ENCODE peak calls at places on chromosomes 1 and 21, in ten cellular contexts. B, F, R, Z, Y, X, H, W, T and C are unnamed samples.

GRCh38 chr1:2208309-2209239 is 14.0 kb upstream of the FAAP20 start:
- DNase-seq in B (peak), R (peak), Z (peak), H (no peak), W (no peak), F (no peak), Y (peak), X (peak), T (peak), C (peak)

GRCh38 chr1:32272557-32273388 is 19.1 kb upstream of the HDAC1 start:
- DNase-seq in R (no peak), Z (no peak), W (no peak), Y (no peak), H (no peak), B (no peak), X (no peak), T (no peak), F (no peak), C (no peak)

GRCh38 chr1:164660415-164661174 is 101.6 kb downstream of the PBX1 start:
- DNase-seq in F (no peak), T (peak), R (no peak), B (no peak), Z (peak), W (peak), Y (peak), X (no peak), H (peak), C (peak)

GRCh38 chr1:48692235-48692634 is 84.5 kb downstream of the BEND5 start:
- DNase-seq in Z (no peak), R (no peak), W (no peak), B (no peak), X (no peak), F (no peak), T (no peak), H (no peak), Y (no peak), C (no peak)

GRCh38 chr1:53140451-53140850 is 2.0 kb downstream of the SLC1A7 start:
- DNase-seq in H (no peak), Y (no peak), B (no peak), T (peak), X (no peak), Z (no peak), W (no peak), R (no peak), F (no peak), C (no peak)

GRCh38 chr1:244211559-244211944 is 160.5 kb downstream of the ZBTB18 start:
- DNase-seq in W (no peak), H (peak), R (peak), T (peak), Z (peak), X (no peak), F (no peak), Y (no peak), B (no peak), C (peak)

GRCh38 chr21:14306143-14306907 is 76.6 kb downstream of the HSPA13 start:
- DNase-seq in T (peak), R (no peak), H (no peak), W (no peak), Y (no peak), X (no peak), B (no peak), F (no peak), Z (peak), C (peak)

GRCh38 chr1:86423473-86423872 is 498 bp upstream of the CLCA2 start:
- DNase-seq in Y (no peak), W (no peak), R (no peak), B (no peak), X (no peak), H (no peak), F (no peak), T (no peak), Z (no peak), C (no peak)

GRCh38 chr1:68233202-68233601 is 879 bp upstream of the WLS start:
- DNase-seq in W (no peak), X (no peak), Z (no peak), H (no peak), F (no peak), B (no peak), Y (no peak), R (no peak), T (no peak), C (no peak)

GRCh38 chr1:68232354-68233148 is at the start of gene WLS:
- DNase-seq in Y (peak), W (no peak), X (peak), F (peak), R (peak), H (no peak), B (peak), Z (peak), T (peak), C (peak)

GRCh38 chr1:68230901-68231626 is 1.3 kb downstream of the WLS start:
- DNase-seq in F (peak), H (no peak), B (peak), Z (peak), X (peak), T (no peak), R (no peak), Y (peak), W (no peak), C (peak)

GRCh38 chr1:68229927-68230812 is 2.2 kb downstream of the WLS start:
- DNase-seq in H (no peak), X (peak), T (peak), W (no peak), F (peak), B (no peak), R (no peak), Z (peak), Y (peak), C (peak)

DNA sequence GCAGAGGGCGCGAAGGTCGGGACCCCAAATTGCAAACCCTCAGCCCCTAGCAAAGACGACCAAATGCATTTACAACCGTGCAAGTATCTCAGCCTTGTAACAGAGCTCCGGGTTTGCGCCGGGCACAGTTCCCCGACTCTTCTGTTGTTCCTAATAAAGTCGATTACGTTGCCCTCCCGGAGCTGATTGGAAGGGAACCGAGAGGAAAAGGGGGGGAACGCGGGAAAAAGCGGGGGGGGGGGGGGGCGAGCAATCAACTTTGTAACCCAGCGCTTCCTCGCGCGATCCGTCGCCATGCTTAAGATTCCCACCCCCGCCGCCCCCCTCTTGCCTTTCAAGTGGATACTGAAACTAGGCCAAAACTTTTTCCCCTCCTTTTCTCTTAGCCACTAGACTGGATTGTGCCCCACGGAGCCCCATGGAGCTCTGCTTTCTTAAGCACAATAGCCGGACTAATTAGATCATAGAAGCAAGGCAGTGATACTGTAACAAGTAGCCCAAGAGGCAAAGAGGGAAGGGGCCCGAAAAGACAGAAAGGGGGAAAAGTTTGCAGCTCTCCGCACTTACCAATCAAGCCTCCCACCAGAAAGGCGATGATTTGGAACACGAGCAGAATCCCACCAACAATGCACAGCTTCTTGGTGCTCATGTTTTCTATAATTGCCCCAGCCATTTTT is 558 bp downstream of the WLS start:
- DNase-seq in B (peak), Y (peak), F (peak), W (no peak), Z (peak), H (no peak), X (peak), T (peak), R (peak), C (peak)
- H3K4me3 ChIP-seq in B (peak), Y (peak), F (peak), W (no peak), Z (peak), H (peak), X (peak), T (peak), R (peak), C (peak)

GRCh38 chr1:75234499-75235064 is 100.4 kb downstream of the LHX8 start:
- DNase-seq in W (no peak), T (no peak), Y (no peak), X (no peak), R (no peak), B (no peak), F (no peak), H (no peak), Z (no peak), C (no peak)

DNA sequence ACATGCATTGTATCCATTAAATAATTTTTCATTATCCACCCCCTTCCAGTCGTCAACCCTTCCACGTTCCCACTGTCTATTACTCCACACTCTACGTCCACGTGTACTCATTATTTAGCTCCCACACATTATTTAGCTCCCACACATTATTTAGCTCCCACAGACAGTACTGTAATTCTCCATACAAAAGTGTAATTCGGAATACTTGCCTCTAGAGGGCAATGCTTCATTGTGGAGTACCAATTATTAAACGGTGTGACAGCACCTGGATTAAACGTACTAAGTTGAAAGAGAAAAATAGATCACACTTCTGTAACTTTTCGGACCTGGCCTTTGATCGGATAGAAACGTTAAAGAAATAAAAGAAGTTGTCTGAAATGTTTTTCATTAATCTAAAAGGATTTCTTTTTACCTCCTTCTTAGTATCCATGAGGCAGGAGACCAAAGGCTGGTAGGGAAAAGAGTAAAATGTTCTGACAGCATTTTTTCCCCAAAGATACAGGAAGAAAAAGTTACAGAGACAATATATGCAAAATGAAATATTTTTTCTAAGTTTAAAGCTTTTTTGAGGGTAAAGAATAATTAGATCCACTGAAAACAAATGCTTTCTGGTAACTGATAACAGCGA is 99.2 kb downstream of the LHX8 start:
- DNase-seq in B (no peak), T (peak), W (no peak), F (no peak), R (no peak), Z (peak), H (no peak), Y (no peak), X (no peak), C (peak)
- TF ChIP-seq CTCF in B (peak), T (peak), W (peak), F (peak), R (peak), Z (peak), H (peak), Y (peak), X (peak), C (peak)

GRCh38 chr1:230425252-230426061 is 675 bp downstream of the PGBD5 start:
- DNase-seq in R (no peak), B (no peak), W (no peak), F (peak), T (no peak), H (no peak), X (peak), Y (peak), Z (no peak), C (no peak)
- H3K4me3 ChIP-seq in R (peak), B (no peak), W (no peak), F (peak), T (no peak), H (peak), X (peak), Y (peak), Z (no peak), C (no peak)

DNA sequence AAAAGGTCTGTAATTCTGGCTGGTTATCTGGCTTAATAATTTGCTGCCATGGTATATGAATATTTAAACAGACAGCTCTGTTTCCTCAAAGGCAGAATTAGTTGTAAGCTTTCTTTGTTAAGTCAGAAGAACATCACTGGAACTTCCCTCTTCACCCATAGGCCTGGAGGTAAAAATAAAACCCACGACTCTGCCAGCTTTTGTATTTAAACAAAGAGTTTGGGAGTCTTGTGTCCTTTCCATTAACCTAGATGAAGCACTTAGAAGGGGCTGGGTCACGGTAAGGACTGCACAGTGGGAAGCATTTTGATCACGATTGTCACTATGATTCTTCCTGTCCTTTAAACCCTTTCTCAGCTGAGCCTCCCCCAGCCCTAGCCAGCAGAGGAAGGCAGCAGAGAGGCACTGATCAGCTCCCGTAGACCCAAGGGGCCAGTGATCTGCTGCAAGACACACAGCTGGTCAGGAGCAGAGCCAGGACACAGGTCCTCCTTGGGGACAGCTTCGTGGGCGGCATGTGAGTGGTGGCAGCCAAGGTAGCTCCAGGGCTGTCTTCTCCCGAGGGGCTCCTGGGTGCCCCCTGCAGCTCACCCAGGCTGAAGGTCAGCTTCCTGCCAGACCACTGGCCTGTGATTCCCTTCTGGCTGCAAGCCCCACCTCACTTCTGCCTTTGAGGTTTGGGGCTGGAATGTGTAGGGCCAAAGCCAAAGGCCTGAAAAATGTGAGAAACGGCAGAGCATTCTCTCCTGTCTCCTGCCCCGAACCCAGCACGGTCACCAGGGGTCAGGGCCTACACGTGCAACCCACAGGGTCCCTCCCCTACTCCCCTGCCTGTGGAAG is 4.0 kb upstream of the LAPTM5 start:
- DNase-seq in X (peak), Z (no peak), R (no peak), B (no peak), W (no peak), H (no peak), F (peak), Y (no peak), T (no peak), C (no peak)
- TF ChIP-seq CTCF in X (peak), Z (no peak), R (no peak), B (no peak), W (peak), H (no peak), F (no peak), Y (no peak), T (no peak), C (no peak)

GRCh38 chr1:10122926-10123325 is 87.4 kb upstream of the KIF1B start:
- DNase-seq in T (peak), Y (no peak), F (no peak), B (peak), W (no peak), H (peak), Z (peak), X (no peak), R (no peak), C (peak)

GRCh38 chr1:10132852-10133251 is 77.5 kb upstream of the KIF1B start:
- DNase-seq in Z (no peak), W (no peak), Y (no peak), F (no peak), T (no peak), H (no peak), X (no peak), B (no peak), R (no peak), C (no peak)

GRCh38 chr1:10132316-10132715 is 78.1 kb upstream of the KIF1B start:
- DNase-seq in Y (no peak), B (no peak), F (no peak), X (no peak), R (no peak), H (no peak), T (no peak), W (no peak), Z (no peak), C (no peak)

DNA sequence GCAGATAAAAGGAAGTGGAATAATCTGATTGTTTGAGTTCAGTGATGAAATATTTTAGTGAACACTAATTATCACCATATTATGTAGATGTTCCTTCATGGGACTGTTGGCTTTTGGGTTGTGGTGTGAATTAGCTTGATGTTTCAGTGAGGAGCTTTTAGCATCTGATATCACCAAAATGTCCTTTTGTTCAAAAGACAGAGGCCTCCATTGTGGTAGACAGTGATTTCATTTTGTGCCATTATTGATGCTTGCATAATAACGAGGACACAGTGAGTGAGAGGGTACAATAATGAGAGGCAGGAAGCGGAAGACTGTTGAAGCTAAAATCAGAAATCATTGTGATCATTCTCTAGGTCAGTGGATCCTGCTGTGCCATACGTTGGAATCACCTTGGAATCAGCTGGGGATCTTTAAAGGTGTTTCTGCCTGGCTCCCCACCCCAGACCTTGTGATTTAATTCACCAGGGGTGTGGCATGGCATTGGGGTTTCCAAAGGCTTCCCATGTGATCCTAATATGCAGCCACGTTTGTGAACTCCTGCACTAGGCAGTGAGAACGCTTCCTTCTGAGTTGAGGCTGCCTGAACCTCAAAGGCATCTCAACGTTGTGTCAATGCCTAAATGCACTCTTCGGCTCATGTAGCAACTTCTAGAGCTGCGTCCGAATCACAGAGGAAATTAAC is 82.1 kb upstream of the KIF1B start:
- DNase-seq in B (no peak), R (no peak), H (no peak), Y (no peak), T (no peak), F (no peak), W (no peak), X (no peak), Z (no peak), C (no peak)
- H3K4me3 ChIP-seq in B (no peak), R (no peak), H (no peak), Y (no peak), T (no peak), F (no peak), W (no peak), X (no peak), Z (no peak), C (no peak)

GRCh38 chr21:33383056-33383888 is 19.9 kb upstream of the IFNGR2 start:
- DNase-seq in T (peak), B (peak), Z (peak), F (no peak), X (peak), W (peak), R (peak), Y (peak), H (no peak), C (peak)
- TF ChIP-seq CTCF in T (no peak), B (no peak), Z (no peak), F (no peak), X (no peak), W (no peak), R (no peak), Y (no peak), H (no peak), C (no peak)

GRCh38 chr1:207454046-207454964 is at the start of gene CR2:
- DNase-seq in Z (no peak), F (peak), H (no peak), X (peak), Y (peak), B (peak), W (peak), R (peak), T (no peak), C (no peak)

GRCh38 chr1:207455183-207455754 is 1.1 kb downstream of the CR2 start:
- DNase-seq in Z (no peak), T (no peak), W (no peak), H (no peak), Y (no peak), B (no peak), F (no peak), X (no peak), R (no peak), C (no peak)

GRCh38 chr1:207458409-207458808 is 4.3 kb downstream of the CR2 start:
- DNase-seq in X (no peak), W (no peak), Y (no peak), T (no peak), B (no peak), H (no peak), F (no peak), Z (no peak), R (no peak), C (no peak)

GRCh38 chr1:207459008-207459407 is 4.9 kb downstream of the CR2 start:
- DNase-seq in Z (no peak), R (no peak), B (no peak), Y (no peak), H (no peak), W (no peak), X (no peak), F (no peak), T (no peak), C (no peak)

GRCh38 chr1:207453710-207454045 is 450 bp upstream of the CR2 start:
- DNase-seq in T (peak), B (no peak), W (no peak), Y (no peak), R (no peak), Z (no peak), F (no peak), H (no peak), X (no peak), C (no peak)
- H3K4me3 ChIP-seq in T (no peak), B (no peak), W (peak), Y (peak), R (no peak), Z (no peak), F (no peak), H (no peak), X (peak), C (no peak)

DNA sequence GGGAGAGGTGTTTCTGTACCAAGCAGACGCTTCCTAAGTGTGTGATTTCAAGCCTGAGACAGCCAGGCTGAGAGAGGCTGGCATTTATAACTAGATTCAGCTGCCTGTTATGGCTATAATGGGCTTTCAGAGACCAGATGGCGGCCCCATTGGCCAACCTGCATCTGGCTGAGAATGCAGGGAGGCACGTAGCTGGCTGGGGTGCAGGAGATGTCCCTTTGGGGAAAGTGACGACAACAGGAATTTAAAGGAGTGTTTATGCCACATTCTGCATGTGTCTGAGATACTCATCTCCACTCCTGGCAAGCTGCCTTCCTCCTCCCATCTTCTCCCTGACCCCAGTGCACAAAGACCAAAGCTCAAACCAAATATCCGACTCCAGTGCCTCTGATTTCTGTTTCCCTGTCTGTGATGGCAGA is 21.3 kb upstream of the CCDC190 start:
- DNase-seq in F (no peak), B (no peak), Y (no peak), Z (no peak), X (no peak), T (no peak), R (no peak), W (no peak), H (no peak), C (no peak)
- TF ChIP-seq CTCF in F (no peak), B (no peak), Y (no peak), Z (no peak), X (no peak), T (no peak), R (no peak), W (no peak), H (no peak), C (no peak)